ENCODE peak calls at places on chromosomes 13 and 19, in six cellular contexts. S, J, X, N, F and A are unnamed samples.

GRCh38 chr13:99123101-99124045 is 77.3 kb upstream of the UBAC2 start:
- DNase-seq in F (no peak), X (no peak), J (no peak), S (peak), N (no peak), A (no peak)

GRCh38 chr19:37951816-37952210 is 44.8 kb downstream of the SIPA1L3 start:
- DNase-seq in F (no peak), X (no peak), S (no peak), J (no peak), N (no peak), A (no peak)

GRCh38 chr19:50214699-50215543 is 11.5 kb downstream of the MYH14 start:
- DNase-seq in F (peak), J (peak), X (peak), N (no peak), S (no peak), A (peak)

GRCh38 chr13:25217023-25217909 is 45.2 kb upstream of the AMER2 start:
- DNase-seq in S (peak), N (no peak), J (no peak), X (no peak), F (no peak), A (no peak)

GRCh38 chr19:41426952-41427646 is at the start of gene B3GNT8:
- DNase-seq in F (peak), X (peak), J (peak), N (peak), S (peak), A (peak)

GRCh38 chr19:38557205-38557799 is 60.5 kb downstream of the MAP4K1 start:
- DNase-seq in N (no peak), X (peak), S (no peak), J (no peak), F (peak), A (no peak)

GRCh38 chr19:53785196-53785889 is 38.8 kb downstream of the NLRP12 start:
- DNase-seq in S (no peak), N (no peak), F (no peak), J (no peak), X (no peak), A (no peak)

GRCh38 chr19:46317339-46317738 is 20.5 kb downstream of the HIF3A start:
- DNase-seq in S (no peak), F (no peak), X (no peak), J (no peak), N (no peak), A (no peak)

GRCh38 chr13:26412961-26413716 is 144.3 kb upstream of the WASF3 start:
- DNase-seq in J (no peak), X (no peak), N (no peak), S (no peak), F (no peak), A (no peak)

GRCh38 chr19:9008667-9009066 is 1.5 kb downstream of the MUC16 start:
- DNase-seq in J (no peak), S (no peak), X (no peak), N (no peak), F (no peak), A (no peak)

GRCh38 chr19:16070366-16070990 is 5.8 kb upstream of the TPM4 start:
- DNase-seq in F (peak), N (peak), X (peak), S (no peak), J (peak), A (peak)